ENCODE peak calls at places on chromosomes 1 and 21, in six cellular contexts. I is CD4-positive, CD25-positive, alpha-beta regulatory T cell; B is psoas muscle; N is neuronal stem cell; K is neural progenitor cell; V is stomach. D is an unnamed sample. For H3K4me1 and H3K36me3, the result is how much of the 10 kb centered on the place peaks cover.

GRCh38 chr1:222095606-222096475 is 354.0 kb upstream of the DUSP10 start:
- DNase-seq in N (peak), I (peak), K (peak), V (peak), B (no peak), D (no peak)

GRCh38 chr1:22806584-22806983 is 95.9 kb downstream of the EPHB2 start:
- DNase-seq in K (peak), B (no peak), N (peak), I (no peak), V (no peak), D (no peak)

GRCh38 chr1:226643167-226643566 is 94.6 kb downstream of the STUM start:
- DNase-seq in K (no peak), I (peak), V (no peak), B (peak), N (no peak), D (no peak)

GRCh38 chr1:159991513-159991912 is 37.5 kb upstream of the SLAMF9 start:
- DNase-seq in V (peak), K (no peak), N (no peak), I (peak), B (no peak), D (no peak)

GRCh38 chr1:179082308-179083030 is 599 bp downstream of the TOR3A start:
- DNase-seq in B (no peak), I (peak), K (peak), V (peak), N (peak), D (peak)

GRCh38 chr1:88274431-88274830 is 409.6 kb upstream of the PKN2 start:
- DNase-seq in N (no peak), I (no peak), B (no peak), V (no peak), K (no peak), D (no peak)

GRCh38 chr1:167795810-167796740 is 74.3 kb downstream of the MPZL1 start:
- DNase-seq in K (no peak), I (no peak), V (no peak), N (no peak), B (peak), D (no peak)

GRCh38 chr1:153774780-153775431 is at the start of gene SLC27A3:
- DNase-seq in V (peak), B (peak), I (peak), K (peak), N (no peak), D (peak)

GRCh38 chr21:15063821-15064575 is 802 bp downstream of the NRIP1 start:
- DNase-seq in I (peak), B (peak), K (peak), V (peak), N (no peak), D (peak)

GRCh38 chr1:44696789-44697188 is 22.3 kb downstream of the ARMH1 start:
- DNase-seq in I (peak), B (no peak), N (no peak), V (no peak), K (no peak), D (no peak)

GRCh38 chr1:108063703-108064102 is 98.7 kb upstream of the VAV3 start:
- DNase-seq in B (no peak), I (no peak), N (no peak), V (no peak), K (no peak), D (no peak)

GRCh38 chr1:110450928-110451327 is at the start of gene PROK1:
- DNase-seq in I (no peak), K (no peak), V (no peak), B (no peak), N (no peak), D (no peak)

GRCh38 chr21:42496839-42497202 is 797 bp upstream of the RSPH1 start:
- DNase-seq in B (peak), I (no peak), V (no peak), K (peak), N (no peak), D (peak)

GRCh38 chr1:59689741-59690140 is 125.0 kb upstream of the HOOK1 start:
- DNase-seq in I (no peak), V (no peak), N (no peak), B (no peak), K (no peak), D (no peak)

GRCh38 chr1:207459008-207459407 is 4.9 kb downstream of the CR2 start:
- DNase-seq in V (no peak), N (no peak), B (no peak), I (peak), K (no peak), D (no peak)

GRCh38 chr1:96771847-96772246 is 50.3 kb downstream of the PTBP2 start:
- DNase-seq in I (no peak), K (no peak), V (no peak), N (no peak), B (no peak), D (no peak)

GRCh38 chr1:52590275-52590674 is 11.9 kb upstream of the GPX7 start:
- DNase-seq in I (no peak), N (peak), B (no peak), K (peak), V (no peak), D (no peak)

GRCh38 chr1:46408356-46409062 is 14.4 kb downstream of the FAAH start:
- DNase-seq in I (no peak), V (no peak), B (no peak), N (no peak), K (no peak), D (no peak)

GRCh38 chr1:108877324-108877812 is 583 bp downstream of the GPSM2 start:
- DNase-seq in B (no peak), V (no peak), K (no peak), I (no peak), N (peak), D (peak)

GRCh38 chr1:41743361-41743760 is 175.4 kb downstream of the HIVEP3 start:
- DNase-seq in V (no peak), B (no peak), I (no peak), N (no peak), K (no peak), D (no peak)

GRCh38 chr1:169146536-169147214 is 40.2 kb downstream of the ATP1B1 start:
- DNase-seq in V (no peak), I (no peak), N (peak), K (peak), B (no peak), D (no peak)

GRCh38 chr1:78038491-78038939 is 7.3 kb upstream of the GIPC2 start:
- DNase-seq in V (no peak), K (no peak), B (no peak), N (no peak), I (no peak), D (no peak)

GRCh38 chr1:65818966-65819365 is 26.3 kb downstream of the PDE4B start:
- DNase-seq in B (no peak), I (no peak), N (no peak), V (no peak), K (no peak), D (no peak)

GRCh38 chr1:11847667-11848445 is at the start of gene NPPA:
- DNase-seq in K (no peak), B (no peak), I (no peak), V (no peak), N (no peak), D (no peak)

GRCh38 chr1:159962176-159962575 is 8.1 kb upstream of the SLAMF9 start:
- DNase-seq in V (no peak), B (no peak), I (no peak), K (no peak), N (no peak), D (no peak)

GRCh38 chr1:194367121-194367520 is 1180.7 kb upstream of the B3GALT2 start:
- DNase-seq in B (no peak), V (no peak), N (no peak), K (no peak), I (no peak), D (no peak)

GRCh38 chr1:178192686-178193085 is 98.8 kb downstream of the RASAL2 start:
- DNase-seq in V (peak), K (no peak), I (no peak), B (no peak), N (no peak), D (peak)

GRCh38 chr1:201791775-201792166 is 37.2 kb upstream of the IPO9 start:
- DNase-seq in N (no peak), V (no peak), K (no peak), B (no peak), I (no peak), D (peak)

GRCh38 chr1:207414606-207415108 is 39.5 kb upstream of the CR2 start:
- DNase-seq in N (no peak), I (peak), B (no peak), V (no peak), K (no peak), D (no peak)

GRCh38 chr1:111635324-111636009 is 15.9 kb downstream of the RAP1A start:
- DNase-seq in V (no peak), B (no peak), I (no peak), K (no peak), N (no peak), D (no peak)
- H3K4me1 ChIP-seq in V (under half), B (under half), I (half or more), K (under half), N (under half), D (under half)

GRCh38 chr1:155835548-155835947 is 21.5 kb downstream of the GON4L start:
- DNase-seq in N (no peak), B (no peak), K (peak), V (no peak), I (no peak), D (no peak)

GRCh38 chr1:155831279-155831976 is 25.6 kb downstream of the GON4L start:
- DNase-seq in K (no peak), N (no peak), I (no peak), V (no peak), B (no peak), D (no peak)

GRCh38 chr1:155834296-155834926 is 22.6 kb downstream of the GON4L start:
- DNase-seq in I (peak), N (peak), V (no peak), B (no peak), K (peak), D (no peak)

GRCh38 chr1:155833665-155834295 is 23.2 kb downstream of the GON4L start:
- DNase-seq in K (no peak), V (no peak), B (no peak), N (no peak), I (no peak), D (no peak)
- H3K4me3 ChIP-seq in K (no peak), V (no peak), B (no peak), N (peak), I (no peak), D (no peak)

GRCh38 chr1:172567720-172568119 is 34.8 kb downstream of the SUCO start:
- DNase-seq in K (no peak), B (no peak), I (no peak), V (no peak), N (no peak), D (no peak)
- H3K36me3 ChIP-seq in K (under half), B (under half), I (half or more), V (half or more), N (half or more), D (under half)

GRCh38 chr1:224499204-224499603 is 64.6 kb upstream of the WDR26 start:
- DNase-seq in K (no peak), B (no peak), V (no peak), N (no peak), I (no peak), D (no peak)
- H3K4me1 ChIP-seq in K (half or more), B (under half), V (under half), N (under half), I (under half), D (under half)

GRCh38 chr1:231478800-231479199 is 49.7 kb upstream of the TSNAX start:
- DNase-seq in I (no peak), N (no peak), V (no peak), B (no peak), K (no peak), D (no peak)
- H3K4me3 ChIP-seq in I (no peak), N (no peak), V (no peak), B (no peak), K (no peak), D (no peak)

DNA sequence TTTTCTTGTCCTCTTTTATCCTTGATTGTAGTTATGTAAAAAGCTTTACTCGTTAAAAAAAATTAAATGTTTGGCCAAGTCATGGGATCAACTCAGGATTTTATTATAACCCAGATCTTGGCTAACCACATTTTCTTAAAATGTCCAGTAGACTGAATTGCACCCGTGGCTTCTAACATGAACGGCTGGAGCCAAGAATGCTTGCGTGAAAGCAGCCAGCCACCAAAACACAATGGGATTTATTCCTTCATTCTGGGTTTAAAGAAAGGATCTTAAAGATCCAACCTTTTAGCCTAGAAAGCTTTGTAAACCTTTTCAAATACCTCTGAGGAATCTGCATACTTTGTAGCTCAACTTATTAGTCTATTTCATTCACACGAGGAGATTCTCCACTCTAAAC is 404.4 kb downstream of the USP25 start:
- DNase-seq in K (peak), V (no peak), I (no peak), B (no peak), N (no peak), D (no peak)
- H3K36me3 ChIP-seq in K (under half), V (under half), I (under half), B (under half), N (under half), D (under half)

GRCh38 chr1:1881727-1882126 is 9.2 kb downstream of the GNB1 start:
- DNase-seq in V (no peak), K (no peak), B (peak), N (no peak), I (no peak), D (no peak)
- H3K4me1 ChIP-seq in V (under half), K (under half), B (half or more), N (under half), I (half or more), D (half or more)

GRCh38 chr1:42925132-42925769 is 33.4 kb downstream of the SLC2A1 start:
- DNase-seq in N (no peak), I (no peak), B (no peak), V (no peak), K (peak), D (no peak)

GRCh38 chr1:42923367-42924248 is 35.1 kb downstream of the SLC2A1 start:
- DNase-seq in V (no peak), B (no peak), N (no peak), K (no peak), I (no peak), D (no peak)

GRCh38 chr1:42924249-42925131 is 34.2 kb downstream of the SLC2A1 start:
- DNase-seq in K (peak), I (peak), N (peak), V (peak), B (peak), D (peak)

GRCh38 chr1:42926235-42926869 is 32.3 kb downstream of the SLC2A1 start:
- DNase-seq in V (no peak), N (no peak), K (no peak), B (no peak), I (no peak), D (no peak)

GRCh38 chr1:42922687-42923366 is 35.8 kb downstream of the SLC2A1 start:
- DNase-seq in N (peak), K (peak), V (no peak), B (no peak), I (peak), D (no peak)
- H3K4me3 ChIP-seq in N (no peak), K (peak), V (no peak), B (no peak), I (peak), D (no peak)

GRCh38 chr1:31310131-31310530 is 13.3 kb downstream of the ZCCHC17 start:
- DNase-seq in N (no peak), I (no peak), B (no peak), K (no peak), V (no peak), D (no peak)

GRCh38 chr1:31302749-31303441 is 6.1 kb downstream of the ZCCHC17 start:
- DNase-seq in I (no peak), N (no peak), K (no peak), V (no peak), B (no peak), D (no peak)

GRCh38 chr1:31308036-31308435 is 11.2 kb downstream of the ZCCHC17 start:
- DNase-seq in N (no peak), I (no peak), K (no peak), V (no peak), B (no peak), D (no peak)

DNA sequence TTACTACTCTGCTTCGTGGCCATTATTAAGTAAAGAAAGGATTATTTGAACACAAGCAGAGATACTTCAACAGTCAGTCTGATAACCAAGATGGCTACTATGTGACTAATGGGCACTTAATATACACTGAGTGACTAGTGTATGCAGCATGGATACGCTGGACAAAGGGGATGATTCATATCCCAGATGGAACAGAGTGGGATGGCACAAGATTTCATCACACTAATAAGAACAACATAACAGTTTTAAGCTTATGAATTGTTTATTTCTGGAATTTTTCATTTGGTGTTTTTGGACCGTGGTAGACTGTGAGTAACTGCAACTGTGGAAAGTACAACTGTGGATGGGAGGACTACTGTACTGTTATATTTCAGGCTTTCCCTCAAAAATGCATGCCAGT is 9.4 kb downstream of the ZCCHC17 start:
- DNase-seq in I (no peak), K (no peak), B (no peak), V (no peak), N (no peak), D (no peak)
- H3K36me3 ChIP-seq in I (under half), K (under half), B (under half), V (under half), N (under half), D (under half)

DNA sequence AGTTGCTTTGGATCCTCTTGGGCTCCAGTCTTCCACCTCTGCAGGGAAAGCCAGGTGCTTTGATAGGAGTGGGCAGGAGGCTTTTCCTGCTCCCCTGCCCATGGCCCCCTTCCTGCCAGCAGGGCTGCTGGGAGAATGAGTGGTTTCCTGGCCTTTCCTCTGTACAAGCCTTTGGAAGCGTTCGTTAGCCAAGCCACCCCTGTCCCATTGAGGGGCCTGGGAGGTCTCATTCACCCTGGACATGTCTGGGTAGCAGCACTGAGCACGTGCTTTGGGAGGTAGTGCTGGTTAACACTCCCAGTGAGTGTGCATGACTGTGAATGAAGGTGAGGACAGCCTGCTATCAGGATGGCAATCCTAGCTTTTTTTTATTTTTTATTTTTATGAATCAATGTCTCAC is 118.5 kb upstream of the CACNA1E start:
- DNase-seq in N (no peak), I (no peak), V (no peak), K (no peak), B (no peak), D (no peak)
- H3K4me1 ChIP-seq in N (under half), I (under half), V (under half), K (under half), B (under half), D (under half)

D was measured in heart right ventricle.